ENCODE peak calls at places on chromosomes 7 and 10, in six cellular contexts. W is SK-N-SH, H is transverse colon, C is sigmoid colon, B is tibial nerve, X is stomach. Z is an unnamed sample.

GRCh38 chr7:114663502-114663901 is 248.9 kb downstream of the FOXP2 start:
- DNase-seq in W (no peak), B (no peak), H (peak; percentile 8), C (no peak), X (no peak), Z (no peak)

GRCh38 chr7:69419928-69420327 is 178.3 kb upstream of the AUTS2 start:
- DNase-seq in H (no peak), W (no peak), B (no peak), X (no peak), C (no peak), Z (no peak)

GRCh38 chr7:142457146-142457703 is 199.4 kb upstream of the PRSS58 start:
- DNase-seq in H (no peak), X (no peak), B (no peak), W (no peak), C (no peak), Z (no peak)

GRCh38 chr10:129695671-129696070 is 228.6 kb downstream of the MGMT start:
- DNase-seq in B (no peak), W (no peak), H (no peak), X (no peak), C (no peak), Z (no peak)

GRCh38 chr10:63583909-63584747 is 62.9 kb downstream of the REEP3 start:
- DNase-seq in B (no peak), W (no peak), X (no peak), C (no peak), H (no peak), Z (no peak)

GRCh38 chr7:125074141-125074540 is 144.5 kb upstream of the POT1 start:
- DNase-seq in X (no peak), H (no peak), W (no peak), C (no peak), B (no peak), Z (no peak)

GRCh38 chr7:151876112-151876898 is 610 bp downstream of the PRKAG2 start:
- DNase-seq in X (peak; percentile 80), W (peak; percentile 80), B (peak; percentile 79), C (peak; percentile 93), H (peak; percentile 86), Z (peak; percentile 85)

GRCh38 chr7:48337012-48337621 is 165.9 kb downstream of the ABCA13 start:
- DNase-seq in C (no peak), H (no peak), W (peak; percentile 14), B (peak; percentile 30), X (no peak), Z (no peak)

GRCh38 chr10:13146383-13146782 is 15.0 kb upstream of the MCM10 start:
- DNase-seq in C (no peak), B (no peak), H (no peak), W (no peak), X (no peak), Z (no peak)

GRCh38 chr7:130021105-130021834 is 29.9 kb downstream of the ZC3HC1 start:
- DNase-seq in H (no peak), C (no peak), X (no peak), W (no peak), B (no peak), Z (no peak)

GRCh38 chr7:67344481-67345193 is 348.0 kb downstream of the TYW1 start:
- DNase-seq in X (no peak), B (no peak), W (no peak), H (no peak), C (peak; percentile 4), Z (no peak)

GRCh38 chr7:106915873-106916272 is 50.8 kb downstream of the PIK3CG start:
- DNase-seq in B (no peak), X (no peak), W (no peak), C (no peak), H (no peak), Z (no peak)

GRCh38 chr7:155007947-155008346 is 5.0 kb upstream of the PAXIP1 start:
- DNase-seq in H (no peak), X (no peak), B (no peak), W (peak; percentile 60), C (no peak), Z (no peak)

GRCh38 chr7:108997479-108997878 is 427.8 kb downstream of the DNAJB9 start:
- DNase-seq in B (no peak), W (no peak), X (no peak), C (no peak), H (no peak), Z (no peak)

GRCh38 chr10:103932996-103933395 is 15.0 kb upstream of the STN1 start:
- DNase-seq in C (no peak), W (no peak), B (no peak), X (no peak), H (no peak), Z (no peak)

GRCh38 chr7:73342645-73343044 is 14.7 kb downstream of the FKBP6 start:
- DNase-seq in B (peak; percentile 43), H (no peak), X (peak; percentile 29), W (peak; percentile 74), C (no peak), Z (peak; percentile 30)

GRCh38 chr7:28408105-28408973 is 4.0 kb upstream of the CREB5 start:
- DNase-seq in B (peak; percentile 46), H (peak; percentile 14), X (no peak), W (peak; percentile 31), C (peak; percentile 90), Z (peak; percentile 19)

GRCh38 chr7:105678811-105679495 is 97.7 kb upstream of the EFCAB10 start:
- DNase-seq in W (no peak), B (peak; percentile 82), C (peak; percentile 90), H (peak; percentile 76), X (peak; percentile 82), Z (peak; percentile 75)

GRCh38 chr10:119448579-119449209 is 93.8 kb downstream of the RGS10 start:
- DNase-seq in C (no peak), H (no peak), X (no peak), W (no peak), B (no peak), Z (peak; percentile 35)

GRCh38 chr10:119450606-119451304 is 91.8 kb downstream of the RGS10 start:
- DNase-seq in X (no peak), B (no peak), W (no peak), H (no peak), C (no peak), Z (no peak)

GRCh38 chr10:119451305-119451896 is 91.1 kb downstream of the RGS10 start:
- DNase-seq in W (no peak), B (no peak), H (no peak), X (no peak), C (no peak), Z (no peak)

GRCh38 chr10:119449210-119449584 is 93.3 kb downstream of the RGS10 start:
- DNase-seq in H (no peak), W (no peak), X (no peak), B (no peak), C (no peak), Z (no peak)

GRCh38 chr10:119449760-119450461 is 92.6 kb downstream of the RGS10 start:
- DNase-seq in W (no peak), X (no peak), H (no peak), B (no peak), C (peak; percentile 79), Z (peak; percentile 82)
- TF ChIP-seq EP300 in W (no peak), X (no peak), H (no peak), B (no peak), C (no peak), Z (no peak)

DNA sequence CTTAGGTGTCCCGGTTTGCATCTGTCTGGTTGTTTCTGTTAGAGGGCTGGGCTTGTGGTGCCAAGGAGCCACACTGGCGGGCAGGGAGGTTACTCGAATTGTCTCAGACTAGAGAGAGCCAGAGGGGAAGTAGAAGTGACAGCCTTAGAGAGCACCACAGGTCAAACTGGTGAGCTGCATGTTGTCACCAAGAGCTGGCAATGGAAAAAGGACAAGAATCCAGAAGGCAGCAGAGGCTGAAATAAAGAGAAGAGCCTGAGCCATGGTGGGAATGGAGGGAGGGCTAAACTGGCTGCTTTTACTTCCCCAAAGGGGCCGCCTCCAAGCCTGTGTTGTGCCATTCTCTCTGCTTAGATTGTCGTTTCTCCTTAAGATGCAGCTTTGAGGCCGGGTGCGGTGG is 31.1 kb upstream of the RHBDD2 start:
- DNase-seq in H (no peak), B (no peak), W (no peak), X (no peak), C (no peak), Z (no peak)
- H3K4me3 ChIP-seq in H (no peak overlapping the region), B (no peak overlapping the region), W (no peak overlapping the region), X (no peak overlapping the region), C (no peak overlapping the region), Z (no peak overlapping the region)

GRCh38 chr10:62092301-62092990 is 176.2 kb downstream of the RTKN2 start:
- DNase-seq in W (no peak), X (no peak), C (no peak), H (no peak), B (no peak), Z (no peak)

GRCh38 chr10:62098278-62099121 is 170.1 kb downstream of the RTKN2 start:
- DNase-seq in C (no peak), X (no peak), W (no peak), B (no peak), H (no peak), Z (no peak)

GRCh38 chr10:62096534-62096933 is 172.1 kb downstream of the RTKN2 start:
- DNase-seq in B (no peak), X (no peak), C (no peak), H (no peak), W (no peak), Z (no peak)

GRCh38 chr10:62095341-62096071 is 173.1 kb downstream of the RTKN2 start:
- DNase-seq in C (no peak), H (no peak), B (no peak), W (no peak), X (no peak), Z (no peak)

DNA sequence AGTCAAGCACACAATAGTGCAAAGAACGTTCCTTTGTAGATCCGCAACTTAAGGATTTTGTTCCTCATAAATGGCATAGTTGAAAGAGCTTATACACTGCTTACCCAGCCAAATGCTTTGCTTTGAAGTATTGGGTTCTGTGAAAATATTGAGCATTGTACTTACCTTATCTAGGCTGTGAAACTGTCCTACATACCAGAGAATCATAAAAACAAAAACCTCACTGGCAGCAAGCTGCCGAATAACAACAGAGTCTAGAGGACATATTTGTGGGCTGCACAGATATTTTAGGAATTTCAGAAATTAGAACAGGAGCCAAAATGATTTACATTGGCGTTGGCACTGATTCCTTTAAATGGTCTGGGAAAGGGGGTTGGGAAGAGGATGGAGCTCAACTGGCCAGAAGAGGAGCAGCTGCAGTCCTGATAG is 174.8 kb downstream of the RTKN2 start:
- DNase-seq in B (no peak), H (no peak), W (no peak), X (no peak), C (no peak), Z (no peak)
- TF ChIP-seq EP300 in B (no peak), H (no peak), W (no peak), X (no peak), C (no peak), Z (no peak)

GRCh38 chr7:17301491-17302101 is 3.1 kb downstream of the AHR start:
- DNase-seq in W (no peak), B (peak; percentile 91), C (peak; percentile 63), X (peak; percentile 52), H (peak; percentile 32), Z (no peak)
- H3K4me3 ChIP-seq in W (no peak overlapping the region), B (peak overlapping the region; percentile 90), C (peak overlapping the region; percentile 97), X (peak overlapping the region; percentile 63), H (peak overlapping the region; percentile 84), Z (peak overlapping the region; percentile 20)

Z was measured in ovary.